ENCODE peak calls at places on chromosomes 7 and 10, in nine cellular contexts. T is right atrium auricular region, U is lung, K is IMR-90, G is AG04450, E is astrocyte of the cerebellum, J is foreskin fibroblast, I is BJ, A is choroid plexus epithelial cell. P is an unnamed sample.

GRCh38 chr7:133382775-133383559 is 130.1 kb downstream of the EXOC4 start:
- DNase-seq in E (no peak), T (no peak), I (no peak), G (no peak), K (no peak), A (no peak), J (no peak), U (no peak), P (no peak)

GRCh38 chr10:44902838-44903545 is 8.1 kb upstream of the TMEM72 start:
- DNase-seq in A (no peak), G (no peak), U (no peak), K (no peak), E (no peak), I (no peak), T (no peak), J (no peak), P (no peak)

GRCh38 chr10:14478639-14479038 is 147.9 kb upstream of the FRMD4A start:
- DNase-seq in T (peak; percentile 72), K (peak; percentile 84), U (no peak), A (peak; percentile 87), E (peak; percentile 98), I (peak; percentile 19), J (peak; percentile 76), G (peak; percentile 48), P (peak; percentile 86)

GRCh38 chr7:11742496-11742895 is 89.5 kb downstream of the THSD7A start:
- DNase-seq in K (no peak), I (no peak), J (peak; percentile 39), A (no peak), T (no peak), E (peak; percentile 27), G (no peak), U (no peak), P (no peak)

GRCh38 chr7:43824963-43825362 is 44.4 kb downstream of the MRPS24 start:
- DNase-seq in T (no peak), E (no peak), J (peak; percentile 20), G (no peak), A (no peak), I (no peak), K (no peak), U (no peak), P (peak; percentile 22)

GRCh38 chr10:104328916-104329710 is 9.2 kb downstream of the ITPRIP start:
- DNase-seq in G (no peak), E (no peak), A (peak; percentile 90), T (no peak), I (peak; percentile 77), J (peak; percentile 95), U (no peak), K (peak; percentile 97), P (peak; percentile 97)

GRCh38 chr10:130023454-130024230 is 59.6 kb upstream of the EBF3 start:
- DNase-seq in E (no peak), K (no peak), J (no peak), I (no peak), A (no peak), G (no peak), T (no peak), U (no peak), P (no peak)

GRCh38 chr10:15789793-15790525 is 70.2 kb upstream of the ITGA8 start:
- DNase-seq in A (peak; percentile 84), K (peak; percentile 95), T (no peak), E (peak; percentile 65), G (peak; percentile 73), I (peak; percentile 75), U (no peak), J (peak; percentile 89), P (no peak)

GRCh38 chr10:51937736-51938135 is 238.3 kb upstream of the CSTF2T start:
- DNase-seq in I (no peak), U (no peak), A (peak; percentile 89), J (peak; percentile 73), G (peak; percentile 41), T (no peak), E (peak; percentile 27), K (peak; percentile 91), P (no peak)

GRCh38 chr10:132757171-132757570 is 28.8 kb downstream of the NKX6-2 start:
- DNase-seq in T (no peak), A (no peak), U (no peak), I (no peak), J (no peak), E (no peak), K (no peak), G (no peak), P (no peak)

GRCh38 chr10:70324341-70324861 is 40.6 kb upstream of the NPFFR1 start:
- DNase-seq in E (no peak), A (peak; percentile 49), K (no peak), J (no peak), T (no peak), G (no peak), I (no peak), U (no peak), P (peak; percentile 48)

DNA sequence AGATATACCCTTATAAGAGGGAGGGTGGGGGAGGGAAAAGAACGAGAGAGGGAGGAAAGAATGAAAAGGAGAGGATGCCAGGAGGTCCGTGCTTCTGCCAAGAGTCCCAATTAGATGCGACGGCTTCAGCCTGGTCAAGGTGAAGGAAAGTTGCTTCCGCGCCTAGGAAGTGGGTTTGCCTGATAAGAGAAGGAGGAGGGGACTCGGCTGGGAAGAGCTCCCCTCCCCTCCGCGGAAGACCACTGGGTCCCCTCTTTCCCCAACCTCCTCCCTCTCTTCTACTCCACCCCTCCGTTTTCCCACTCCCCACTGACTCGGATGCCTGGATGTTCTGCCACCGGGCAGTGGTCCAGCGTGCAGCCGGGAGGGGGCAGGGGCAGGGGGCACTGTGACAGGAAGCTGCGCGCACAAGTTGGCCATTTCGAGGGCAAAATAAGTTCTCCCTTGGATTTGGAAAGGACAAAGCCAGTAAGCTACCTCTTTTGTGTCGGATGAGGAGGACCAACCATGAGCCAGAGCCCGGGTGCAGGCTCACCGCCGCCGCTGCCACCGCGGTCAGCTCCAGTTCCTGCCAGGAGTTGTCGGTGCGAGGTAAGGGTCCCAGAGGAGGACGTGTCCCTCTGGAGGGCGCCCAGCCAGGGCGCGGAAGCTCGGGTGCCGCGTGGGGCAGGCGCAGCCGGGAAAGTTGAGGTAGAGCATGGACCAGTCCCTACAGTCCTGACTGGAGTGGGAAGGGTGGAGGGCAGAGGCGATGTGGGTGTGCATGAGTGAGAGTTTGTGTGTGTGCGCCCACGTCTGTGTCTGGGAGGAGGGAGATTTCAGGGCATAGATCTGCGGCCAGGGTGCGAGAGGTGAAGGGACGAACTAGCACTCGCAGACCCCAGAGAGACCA is 819 bp downstream of the GRM3 start:
- DNase-seq in T (no peak), J (no peak), A (no peak), U (no peak), I (no peak), K (no peak), G (no peak), E (no peak), P (no peak)
- H3K4me3 ChIP-seq in T (peak overlapping the region; percentile 23), J (no peak overlapping the region), A (no peak overlapping the region), U (no peak overlapping the region), I (no peak overlapping the region), K (no peak overlapping the region), G (no peak overlapping the region), E (peak overlapping the region; percentile 36), P (peak overlapping the region; percentile 29)

GRCh38 chr10:123272171-123272570 is 118.0 kb downstream of the BUB3 start:
- DNase-seq in K (no peak), U (no peak), E (no peak), A (peak; percentile 5), I (no peak), T (no peak), J (no peak), G (no peak), P (no peak)
- TF ChIP-seq CTCF in K (no peak), U (no peak), E (peak; percentile 33), A (peak; percentile 32), I (peak; percentile 13), T (no peak), J (peak; percentile 8), G (no peak), P (peak; percentile 43)

DNA sequence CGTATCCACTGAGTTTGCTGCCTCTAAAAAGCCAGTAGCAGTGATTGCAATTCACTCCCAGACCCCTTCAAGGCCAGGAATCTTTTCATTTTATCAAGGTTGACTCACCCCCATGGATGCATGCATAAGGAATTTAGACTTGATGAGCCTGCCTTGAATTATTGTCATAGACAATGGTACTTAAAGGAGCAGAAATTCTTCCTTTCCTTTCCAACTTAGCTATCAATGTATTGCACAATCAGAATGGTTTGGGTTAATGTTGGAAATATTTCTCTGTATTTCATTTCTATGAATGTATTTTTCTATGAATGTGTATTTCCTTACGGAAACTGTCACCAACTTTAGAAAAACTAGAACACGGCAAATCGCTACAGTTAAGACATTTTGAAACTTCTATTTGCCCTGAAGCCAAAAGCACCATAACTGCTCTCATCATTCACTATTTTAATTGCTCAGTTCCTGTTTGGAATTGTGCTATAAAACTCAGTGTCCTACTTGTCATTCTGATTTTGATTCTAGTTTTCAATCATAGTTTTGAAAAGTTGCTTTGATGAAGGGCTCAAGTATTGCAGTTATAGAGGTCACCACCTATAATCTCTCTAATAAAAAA is 355.7 kb upstream of the AKR1E2 start:
- DNase-seq in E (peak; percentile 34), G (peak; percentile 65), J (peak; percentile 90), T (no peak), K (peak; percentile 92), A (peak; percentile 72), I (peak; percentile 42), U (no peak), P (no peak)
- H3K4me3 ChIP-seq in E (no peak overlapping the region), G (no peak overlapping the region), J (no peak overlapping the region), T (no peak overlapping the region), K (no peak overlapping the region), A (no peak overlapping the region), I (no peak overlapping the region), U (no peak overlapping the region), P (no peak overlapping the region)

GRCh38 chr7:140079121-140079536 is 16.4 kb upstream of the PARP12 start:
- DNase-seq in I (no peak), A (peak; percentile 48), U (peak; percentile 11), G (peak; percentile 39), T (no peak), K (peak; percentile 83), J (peak; percentile 55), E (peak; percentile 72), P (no peak)
- TF ChIP-seq CTCF in I (peak; percentile 6), A (peak; percentile 34), U (no peak), G (peak; percentile 41), T (no peak), K (peak; percentile 18), J (no peak), E (peak; percentile 40), P (peak; percentile 39)

DNA sequence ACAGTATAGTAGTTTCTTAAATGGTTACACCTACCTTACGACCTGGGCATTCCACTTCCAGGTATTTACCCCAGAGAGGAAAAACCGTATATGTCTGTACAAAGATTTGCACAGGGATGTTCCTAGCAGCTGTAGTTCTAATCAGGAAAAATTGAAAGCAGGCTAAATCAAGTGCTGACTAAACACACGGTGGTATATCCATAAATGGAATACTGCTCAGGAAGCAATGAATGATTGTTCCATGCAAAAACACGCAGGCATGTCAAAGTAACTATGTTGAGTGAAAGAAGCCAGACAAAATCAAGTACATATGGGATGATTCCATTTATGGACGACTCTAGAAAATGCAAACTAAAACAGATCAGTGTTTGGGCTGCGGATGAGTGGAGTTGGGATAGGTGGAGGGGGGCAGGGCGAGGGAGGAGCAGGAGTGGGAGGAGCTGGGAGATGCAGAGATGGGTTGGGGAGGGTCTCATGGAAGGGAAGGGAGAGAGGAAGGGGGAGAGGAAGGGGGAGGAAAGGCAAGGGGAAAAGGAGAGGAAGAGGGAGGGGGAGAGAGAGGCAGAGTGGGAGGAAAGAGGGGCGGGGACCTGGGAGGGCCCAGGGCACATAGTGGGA is 484 bp upstream of the MSRB2 start:
- DNase-seq in U (no peak), E (no peak), T (no peak), K (peak; percentile 4), A (no peak), J (peak; percentile 66), G (no peak), I (no peak), P (no peak)
- H3K4me3 ChIP-seq in U (no peak overlapping the region), E (peak overlapping the region; percentile 13), T (peak overlapping the region; percentile 90), K (peak overlapping the region; percentile 38), A (peak overlapping the region; percentile 69), J (peak overlapping the region; percentile 54), G (peak overlapping the region; percentile 48), I (peak overlapping the region; percentile 67), P (peak overlapping the region; percentile 64)